ENCODE peak calls at places on chromosomes 6 and 20, in ten cellular contexts. One of them, this sample, is unnamed.

GRCh38 chr6:52815167-52816092 is 11.8 kb upstream of the GSTA1 start:
- DNase-seq in AG04450: no peak
- DNase-seq in AG04449: no peak
- DNase-seq in lung: peak; percentile 55
- DNase-seq in epithelial cell of esophagus: peak; percentile 51
- DNase-seq in tibial artery: no peak
- DNase-seq in right lobe of liver: peak; percentile 78
- DNase-seq in AG10803: peak; percentile 46
- DNase-seq in dorsolateral prefrontal cortex: no peak
- DNase-seq in lower lobe of right lung: no peak
- DNase-seq in this sample: no peak

GRCh38 chr20:39873286-39873685 is 815.8 kb downstream of the MAFB start:
- DNase-seq in AG04450: no peak
- DNase-seq in dorsolateral prefrontal cortex: no peak
- DNase-seq in AG10803: no peak
- DNase-seq in lung: no peak
- DNase-seq in epithelial cell of esophagus: no peak
- DNase-seq in tibial artery: no peak
- DNase-seq in AG04449: no peak
- DNase-seq in right lobe of liver: no peak
- DNase-seq in lower lobe of right lung: no peak
- DNase-seq in this sample: no peak

GRCh38 chr6:155315516-155315871 is 1.2 kb upstream of the TFB1M start:
- DNase-seq in AG10803: peak; percentile 5
- DNase-seq in dorsolateral prefrontal cortex: no peak
- DNase-seq in right lobe of liver: no peak
- DNase-seq in epithelial cell of esophagus: peak; percentile 26
- DNase-seq in lung: no peak
- DNase-seq in AG04449: no peak
- DNase-seq in lower lobe of right lung: no peak
- DNase-seq in tibial artery: no peak
- DNase-seq in AG04450: no peak
- DNase-seq in this sample: no peak

GRCh38 chr6:47145212-47145611 is 103.1 kb upstream of the ADGRF1 start:
- DNase-seq in lung: no peak
- DNase-seq in dorsolateral prefrontal cortex: no peak
- DNase-seq in AG04449: no peak
- DNase-seq in AG04450: no peak
- DNase-seq in epithelial cell of esophagus: no peak
- DNase-seq in right lobe of liver: no peak
- DNase-seq in tibial artery: no peak
- DNase-seq in AG10803: peak; percentile 53
- DNase-seq in lower lobe of right lung: no peak
- DNase-seq in this sample: no peak

GRCh38 chr20:48933017-48933766 is 11.7 kb downstream of the ARFGEF2 start:
- DNase-seq in epithelial cell of esophagus: no peak
- DNase-seq in lower lobe of right lung: peak; percentile 81
- DNase-seq in AG10803: no peak
- DNase-seq in right lobe of liver: no peak
- DNase-seq in AG04450: no peak
- DNase-seq in lung: peak; percentile 55
- DNase-seq in AG04449: no peak
- DNase-seq in dorsolateral prefrontal cortex: no peak
- DNase-seq in tibial artery: no peak
- DNase-seq in this sample: no peak

GRCh38 chr6:131954099-131954774 is 3.1 kb upstream of the CCN2 start:
- DNase-seq in dorsolateral prefrontal cortex: no peak
- DNase-seq in epithelial cell of esophagus: peak; percentile 22
- DNase-seq in right lobe of liver: no peak
- DNase-seq in AG04450: no peak
- DNase-seq in tibial artery: no peak
- DNase-seq in lung: no peak
- DNase-seq in AG10803: peak; percentile 33
- DNase-seq in lower lobe of right lung: no peak
- DNase-seq in AG04449: no peak
- DNase-seq in this sample: no peak

GRCh38 chr20:61370841-61371303 is 118.8 kb downstream of the CDH4 start:
- DNase-seq in AG04449: no peak
- DNase-seq in AG10803: no peak
- DNase-seq in dorsolateral prefrontal cortex: no peak
- DNase-seq in lower lobe of right lung: no peak
- DNase-seq in tibial artery: no peak
- DNase-seq in right lobe of liver: no peak
- DNase-seq in epithelial cell of esophagus: no peak
- DNase-seq in AG04450: no peak
- DNase-seq in lung: no peak
- DNase-seq in this sample: no peak

GRCh38 chr20:61909028-61909427 is 156.7 kb downstream of the TAF4 start:
- DNase-seq in lower lobe of right lung: peak; percentile 27
- DNase-seq in epithelial cell of esophagus: no peak
- DNase-seq in dorsolateral prefrontal cortex: no peak
- DNase-seq in tibial artery: no peak
- DNase-seq in AG10803: no peak
- DNase-seq in AG04450: no peak
- DNase-seq in lung: no peak
- DNase-seq in right lobe of liver: no peak
- DNase-seq in AG04449: no peak
- DNase-seq in this sample: no peak

GRCh38 chr6:163427498-163428254 is 13.2 kb downstream of the QKI start:
- DNase-seq in right lobe of liver: no peak
- DNase-seq in lower lobe of right lung: no peak
- DNase-seq in dorsolateral prefrontal cortex: no peak
- DNase-seq in lung: no peak
- DNase-seq in AG10803: peak; percentile 88
- DNase-seq in tibial artery: no peak
- DNase-seq in AG04449: peak; percentile 62
- DNase-seq in epithelial cell of esophagus: peak; percentile 80
- DNase-seq in AG04450: peak; percentile 44
- DNase-seq in this sample: peak; percentile 42

GRCh38 chr6:23659125-23659524 is 466.9 kb upstream of the NRSN1 start:
- DNase-seq in AG04450: no peak
- DNase-seq in AG10803: no peak
- DNase-seq in right lobe of liver: no peak
- DNase-seq in dorsolateral prefrontal cortex: peak; percentile 54
- DNase-seq in lung: no peak
- DNase-seq in lower lobe of right lung: no peak
- DNase-seq in tibial artery: no peak
- DNase-seq in epithelial cell of esophagus: peak; percentile 14
- DNase-seq in AG04449: no peak
- DNase-seq in this sample: no peak

GRCh38 chr6:34457747-34458462 is 8.0 kb upstream of the PACSIN1 start:
- DNase-seq in lung: no peak
- DNase-seq in AG04450: no peak
- DNase-seq in right lobe of liver: no peak
- DNase-seq in tibial artery: no peak
- DNase-seq in epithelial cell of esophagus: no peak
- DNase-seq in dorsolateral prefrontal cortex: no peak
- DNase-seq in AG04449: no peak
- DNase-seq in AG10803: no peak
- DNase-seq in lower lobe of right lung: no peak
- DNase-seq in this sample: no peak

GRCh38 chr6:35514587-35514986 is 1.9 kb upstream of the TULP1 start:
- DNase-seq in dorsolateral prefrontal cortex: no peak
- DNase-seq in lower lobe of right lung: no peak
- DNase-seq in epithelial cell of esophagus: no peak
- DNase-seq in right lobe of liver: no peak
- DNase-seq in tibial artery: no peak
- DNase-seq in AG10803: no peak
- DNase-seq in lung: no peak
- DNase-seq in AG04449: no peak
- DNase-seq in AG04450: no peak
- DNase-seq in this sample: no peak

GRCh38 chr20:38610521-38610920 is 8.9 kb downstream of the ARHGAP40 start:
- DNase-seq in right lobe of liver: no peak
- DNase-seq in tibial artery: no peak
- DNase-seq in epithelial cell of esophagus: peak; percentile 70
- DNase-seq in lower lobe of right lung: no peak
- DNase-seq in AG04449: no peak
- DNase-seq in lung: no peak
- DNase-seq in dorsolateral prefrontal cortex: no peak
- DNase-seq in AG10803: no peak
- DNase-seq in AG04450: no peak
- DNase-seq in this sample: no peak

GRCh38 chr6:130524552-130524951 is 158.7 kb downstream of the TMEM200A start:
- DNase-seq in tibial artery: no peak
- DNase-seq in AG10803: no peak
- DNase-seq in lower lobe of right lung: no peak
- DNase-seq in right lobe of liver: no peak
- DNase-seq in epithelial cell of esophagus: no peak
- DNase-seq in AG04449: no peak
- DNase-seq in lung: no peak
- DNase-seq in dorsolateral prefrontal cortex: no peak
- DNase-seq in AG04450: no peak
- DNase-seq in this sample: no peak

GRCh38 chr6:11328613-11329247 is 96.3 kb upstream of the NEDD9 start:
- DNase-seq in AG10803: peak; percentile 86
- DNase-seq in lung: no peak
- DNase-seq in AG04449: no peak
- DNase-seq in dorsolateral prefrontal cortex: no peak
- DNase-seq in lower lobe of right lung: no peak
- DNase-seq in epithelial cell of esophagus: no peak
- DNase-seq in tibial artery: no peak
- DNase-seq in AG04450: peak; percentile 36
- DNase-seq in right lobe of liver: no peak
- DNase-seq in this sample: peak; percentile 82
- TF ChIP-seq CTCF in AG10803: peak; percentile 14
- TF ChIP-seq CTCF in lung: no peak
- TF ChIP-seq CTCF in AG04449: no peak
- TF ChIP-seq CTCF in dorsolateral prefrontal cortex: no peak
- TF ChIP-seq CTCF in lower lobe of right lung: no peak
- TF ChIP-seq CTCF in epithelial cell of esophagus: no peak
- TF ChIP-seq CTCF in tibial artery: no peak
- TF ChIP-seq CTCF in AG04450: no peak
- TF ChIP-seq CTCF in right lobe of liver: no peak
- TF ChIP-seq CTCF in this sample: peak; percentile 16

DNA sequence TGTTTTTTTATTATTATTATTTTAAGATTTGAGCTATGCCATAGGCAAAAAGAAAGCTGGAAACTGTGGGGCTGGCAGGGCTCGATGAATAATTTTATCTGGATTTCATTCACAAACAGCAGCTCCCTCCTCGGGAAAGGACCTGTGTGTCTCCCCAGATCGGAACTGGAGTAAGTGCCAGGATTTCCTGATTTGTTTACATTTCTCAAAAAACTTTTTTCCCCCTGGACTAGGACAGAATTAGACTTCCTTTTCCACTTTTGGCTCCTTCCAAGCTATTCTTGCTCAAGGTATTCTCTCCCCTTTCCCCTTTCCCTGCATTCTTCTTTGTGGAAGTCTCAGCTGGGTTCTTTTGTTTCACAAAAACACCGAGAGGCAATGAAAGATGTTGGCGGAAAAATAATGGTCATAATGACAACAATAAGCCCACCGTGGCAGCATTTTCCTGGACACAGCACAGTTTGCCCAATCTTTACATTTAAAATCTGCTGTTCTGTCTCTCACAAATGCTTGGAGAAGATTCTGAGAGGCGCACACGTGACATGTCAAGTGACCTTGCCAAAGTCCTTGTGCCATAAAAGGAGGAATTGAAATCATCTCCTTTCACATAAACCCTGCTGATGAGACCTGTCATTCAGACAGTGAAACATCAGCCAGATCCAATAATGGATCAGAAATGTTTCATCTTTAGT is 85.8 kb upstream of the PREP start:
- DNase-seq in dorsolateral prefrontal cortex: no peak
- DNase-seq in epithelial cell of esophagus: no peak
- DNase-seq in AG04450: no peak
- DNase-seq in AG04449: no peak
- DNase-seq in lung: no peak
- DNase-seq in tibial artery: no peak
- DNase-seq in AG10803: peak; percentile 22
- DNase-seq in lower lobe of right lung: no peak
- DNase-seq in right lobe of liver: no peak
- DNase-seq in this sample: no peak
- H3K4me3 ChIP-seq in dorsolateral prefrontal cortex: no peak overlapping the region
- H3K4me3 ChIP-seq in epithelial cell of esophagus: no peak overlapping the region
- H3K4me3 ChIP-seq in AG04450: no peak overlapping the region
- H3K4me3 ChIP-seq in AG04449: no peak overlapping the region
- H3K4me3 ChIP-seq in lung: no peak overlapping the region
- H3K4me3 ChIP-seq in tibial artery: no peak overlapping the region
- H3K4me3 ChIP-seq in AG10803: no peak overlapping the region
- H3K4me3 ChIP-seq in lower lobe of right lung: peak overlapping the region; percentile 6
- H3K4me3 ChIP-seq in right lobe of liver: no peak overlapping the region
- H3K4me3 ChIP-seq in this sample: no peak overlapping the region

DNA sequence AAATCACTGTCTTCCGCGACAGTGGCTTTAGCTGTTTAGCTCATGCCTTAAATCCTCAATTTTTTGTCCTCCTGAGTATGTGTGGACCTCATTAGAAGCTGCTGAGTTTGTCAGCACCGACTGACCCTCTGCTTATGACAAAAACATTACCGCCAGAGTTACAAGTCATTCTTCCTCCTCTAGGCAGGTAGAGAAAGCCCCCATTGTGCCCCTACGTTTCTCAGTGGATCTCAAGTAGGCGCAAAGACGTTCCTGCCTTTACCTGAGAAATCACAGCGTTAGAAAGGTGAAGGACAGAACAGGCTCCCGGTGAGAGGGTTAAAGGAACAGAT is 227.3 kb upstream of the PDE10A start:
- DNase-seq in lung: no peak
- DNase-seq in right lobe of liver: no peak
- DNase-seq in tibial artery: no peak
- DNase-seq in epithelial cell of esophagus: no peak
- DNase-seq in AG04449: no peak
- DNase-seq in AG04450: no peak
- DNase-seq in lower lobe of right lung: no peak
- DNase-seq in dorsolateral prefrontal cortex: no peak
- DNase-seq in AG10803: no peak
- DNase-seq in this sample: no peak
- TF ChIP-seq CTCF in lung: no peak
- TF ChIP-seq CTCF in right lobe of liver: no peak
- TF ChIP-seq CTCF in tibial artery: no peak
- TF ChIP-seq CTCF in epithelial cell of esophagus: no peak
- TF ChIP-seq CTCF in AG04449: no peak
- TF ChIP-seq CTCF in AG04450: no peak
- TF ChIP-seq CTCF in lower lobe of right lung: no peak
- TF ChIP-seq CTCF in dorsolateral prefrontal cortex: no peak
- TF ChIP-seq CTCF in AG10803: no peak
- TF ChIP-seq CTCF in this sample: no peak

DNA sequence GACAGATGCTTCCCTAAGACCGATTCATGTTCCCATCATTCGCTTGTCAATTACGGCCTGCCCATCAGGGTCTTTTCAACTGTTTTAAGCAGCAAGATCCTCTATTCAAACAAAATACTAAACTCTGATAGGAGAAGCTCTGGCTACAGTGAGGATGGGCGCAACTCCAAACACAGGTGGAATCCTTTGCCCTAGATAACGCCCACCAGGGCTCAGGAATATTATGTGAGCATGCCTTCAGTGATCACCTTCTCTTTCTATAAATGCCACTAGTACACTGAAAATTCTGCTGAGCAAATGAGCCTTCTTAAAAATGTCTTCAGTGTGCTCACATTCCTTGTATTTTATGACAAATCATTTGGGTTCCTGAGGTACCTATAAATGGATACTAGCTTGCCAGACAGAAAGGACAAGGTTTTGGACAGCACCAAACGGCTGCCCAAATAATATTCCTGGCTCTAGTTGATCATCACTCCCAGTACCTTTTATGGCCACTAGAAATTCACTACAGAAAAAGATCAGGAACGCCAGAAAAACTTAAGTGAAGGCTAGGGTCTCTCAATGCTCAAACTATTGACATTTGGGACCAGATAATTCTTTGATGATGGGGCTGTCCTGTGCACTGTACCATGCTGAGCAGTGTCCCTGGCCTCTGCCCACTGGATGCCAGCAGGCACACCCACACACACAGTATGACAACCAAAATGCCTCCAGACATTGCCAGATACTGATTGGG is 13.1 kb downstream of the ZNF217 start:
- DNase-seq in lung: peak; percentile 27
- DNase-seq in dorsolateral prefrontal cortex: no peak
- DNase-seq in AG04449: no peak
- DNase-seq in epithelial cell of esophagus: no peak
- DNase-seq in right lobe of liver: no peak
- DNase-seq in AG10803: no peak
- DNase-seq in AG04450: no peak
- DNase-seq in tibial artery: no peak
- DNase-seq in lower lobe of right lung: no peak
- DNase-seq in this sample: no peak
- H3K4me3 ChIP-seq in lung: no peak overlapping the region
- H3K4me3 ChIP-seq in dorsolateral prefrontal cortex: no peak overlapping the region
- H3K4me3 ChIP-seq in AG04449: no peak overlapping the region
- H3K4me3 ChIP-seq in epithelial cell of esophagus: no peak overlapping the region
- H3K4me3 ChIP-seq in right lobe of liver: no peak overlapping the region
- H3K4me3 ChIP-seq in AG10803: peak overlapping the region; percentile 32
- H3K4me3 ChIP-seq in AG04450: no peak overlapping the region
- H3K4me3 ChIP-seq in tibial artery: peak overlapping the region; percentile 13
- H3K4me3 ChIP-seq in lower lobe of right lung: peak overlapping the region; percentile 37
- H3K4me3 ChIP-seq in this sample: no peak overlapping the region

This sample was measured in BJ.